ENCODE peak calls at places on chromosome 1, in eight cellular contexts. I, X, M, O, G, P, F and Z are unnamed samples.

GRCh38 chr1:237232501-237232900 is 190.5 kb downstream of the RYR2 start:
- DNase-seq in I (no peak), X (no peak), M (no peak), O (no peak), G (no peak), P (no peak), F (no peak), Z (no peak)

GRCh38 chr1:8631163-8631562 is 186.3 kb downstream of the RERE start:
- DNase-seq in I (no peak), X (no peak), M (no peak), O (no peak), G (no peak), P (no peak), F (no peak), Z (no peak)

GRCh38 chr1:177174921-177175634 is 4.3 kb downstream of the BRINP2 start:
- DNase-seq in I (no peak), X (no peak), M (no peak), O (no peak), G (no peak), P (no peak), F (no peak), Z (peak)

GRCh38 chr1:37599940-37600339 is 4.2 kb upstream of the GNL2 start:
- DNase-seq in I (no peak), X (no peak), M (no peak), O (no peak), G (no peak), P (no peak), F (no peak), Z (no peak)

GRCh38 chr1:188668083-188668482 is 1809.6 kb downstream of the BRINP3 start:
- DNase-seq in I (no peak), X (no peak), M (no peak), O (no peak), G (no peak), P (no peak), F (no peak), Z (no peak)

GRCh38 chr1:9292361-9293240 is at the start of gene SPSB1:
- DNase-seq in I (peak), X (peak), M (peak), O (no peak), G (no peak), P (no peak), F (peak), Z (peak)

GRCh38 chr1:210691039-210691438 is 362.3 kb downstream of the HHAT start:
- DNase-seq in I (no peak), X (no peak), M (no peak), O (no peak), G (no peak), P (no peak), F (no peak), Z (no peak)

GRCh38 chr1:194870860-194871259 is 1684.4 kb upstream of the B3GALT2 start:
- DNase-seq in I (no peak), X (no peak), M (no peak), O (no peak), G (no peak), P (no peak), F (no peak), Z (no peak)

GRCh38 chr1:214423045-214423444 is 128.4 kb downstream of the PTPN14 start:
- DNase-seq in I (no peak), X (no peak), M (no peak), O (no peak), G (no peak), P (no peak), F (no peak), Z (no peak)

GRCh38 chr1:16618719-16619118 is 5.4 kb upstream of the NBPF1 start:
- DNase-seq in I (peak), X (no peak), M (no peak), O (no peak), G (no peak), P (no peak), F (peak), Z (peak)

GRCh38 chr1:94757931-94758330 is 62.2 kb upstream of the SLC44A3 start:
- DNase-seq in I (no peak), X (no peak), M (no peak), O (no peak), G (no peak), P (peak), F (no peak), Z (no peak)

GRCh38 chr1:192844360-192844759 is 35.5 kb downstream of the RGS2 start:
- DNase-seq in I (no peak), X (no peak), M (no peak), O (no peak), G (no peak), P (no peak), F (no peak), Z (no peak)